ENCODE peak calls at places on chromosomes 5 and 9, in six cellular contexts. B, N, I, F, R and O are unnamed samples.
A peak's percentile ranks its signal among the peaks of the same experiment; 100 is the strongest.

GRCh38 chr9:133189826-133190225 is 19.2 kb downstream of the OBP2B start:
- DNase-seq in N (peak; percentile 56), F (no peak), I (no peak), R (no peak), B (no peak), O (no peak)

GRCh38 chr5:116576043-116576713 is 1.6 kb upstream of the SEMA6A start:
- DNase-seq in N (peak; percentile 85), I (peak; percentile 68), R (no peak), F (peak; percentile 87), B (no peak), O (peak; percentile 67)

GRCh38 chr5:35313296-35313695 is 83.0 kb upstream of the PRLR start:
- DNase-seq in B (no peak), R (no peak), F (no peak), I (no peak), N (no peak), O (peak; percentile 82)

GRCh38 chr5:111227805-111228204 is 3.6 kb downstream of the CAMK4 start:
- DNase-seq in B (no peak), R (no peak), I (no peak), F (no peak), N (peak; percentile 76), O (peak; percentile 15)

GRCh38 chr5:35954175-35954574 is 15.8 kb upstream of the CAPSL start:
- DNase-seq in I (no peak), B (no peak), R (no peak), N (no peak), F (no peak), O (no peak)

GRCh38 chr5:3858524-3858923 is 262.9 kb downstream of the IRX1 start:
- DNase-seq in N (no peak), F (no peak), B (no peak), R (no peak), I (no peak), O (no peak)

GRCh38 chr5:120769291-120769872 is 305.3 kb downstream of the PRR16 start:
- DNase-seq in N (no peak), F (no peak), R (no peak), I (no peak), B (no peak), O (no peak)

GRCh38 chr5:54460181-54460919 is 4.9 kb downstream of the HSPB3 start:
- DNase-seq in R (no peak), F (peak; percentile 26), I (peak; percentile 59), N (no peak), B (peak; percentile 62), O (no peak)

GRCh38 chr5:179164331-179165311 is 104.4 kb downstream of the ZNF354C start:
- DNase-seq in R (no peak), B (peak; percentile 3), N (peak; percentile 67), F (no peak), I (no peak), O (no peak)

GRCh38 chr9:133127340-133127981 is 6.4 kb upstream of the RALGDS start:
- DNase-seq in R (no peak), F (no peak), B (peak; percentile 94), I (peak; percentile 72), N (no peak), O (peak; percentile 63)

GRCh38 chr5:107391787-107392186 is 278.9 kb downstream of the EFNA5 start:
- DNase-seq in N (no peak), F (no peak), I (no peak), R (no peak), B (no peak), O (no peak)

GRCh38 chr9:1837453-1838084 is 177.6 kb upstream of the SMARCA2 start:
- DNase-seq in F (peak; percentile 17), R (no peak), B (no peak), N (no peak), I (no peak), O (peak; percentile 11)

GRCh38 chr9:131238402-131239021 is 37.8 kb downstream of the FAM78A start:
- DNase-seq in R (no peak), F (peak; percentile 93), B (no peak), N (peak; percentile 86), I (peak; percentile 81), O (no peak)

GRCh38 chr5:82272957-82273356 is 5.2 kb downstream of the RPS23 start:
- DNase-seq in R (no peak), B (peak; percentile 44), I (no peak), N (peak; percentile 79), F (no peak), O (no peak)

GRCh38 chr5:135206862-135207261 is 172.8 kb upstream of the PITX1 start:
- DNase-seq in R (no peak), I (no peak), B (no peak), N (no peak), F (no peak), O (no peak)

GRCh38 chr9:79632060-79632459 is 60.3 kb downstream of the TLE4 start:
- DNase-seq in B (no peak), I (no peak), N (no peak), F (no peak), R (no peak), O (no peak)

GRCh38 chr9:136058801-136059302 is 36.2 kb downstream of the NACC2 start:
- DNase-seq in R (no peak), F (no peak), N (no peak), B (peak; percentile 8), I (no peak), O (no peak)

GRCh38 chr9:125570246-125570645 is 136.8 kb downstream of the MAPKAP1 start:
- DNase-seq in N (no peak), I (no peak), R (no peak), F (no peak), B (no peak), O (no peak)

GRCh38 chr5:165502893-165503696 is 1997.7 kb downstream of the MAT2B start:
- DNase-seq in B (no peak), I (no peak), R (no peak), N (no peak), F (no peak), O (no peak)

GRCh38 chr5:44665101-44665701 is 143.5 kb upstream of the MRPS30 start:
- DNase-seq in B (peak; percentile 34), R (no peak), F (no peak), I (no peak), N (peak; percentile 66), O (peak; percentile 34)

GRCh38 chr9:134637241-134637640 is 4.4 kb upstream of the COL5A1 start:
- DNase-seq in N (peak; percentile 66), F (no peak), R (no peak), B (no peak), I (peak; percentile 6), O (no peak)

GRCh38 chr9:1231998-1232919 is 182.1 kb downstream of the DMRT2 start:
- DNase-seq in R (peak; percentile 52), I (peak; percentile 68), N (no peak), F (no peak), B (peak; percentile 61), O (peak; percentile 54)

GRCh38 chr9:106233116-106233515 is 538.8 kb downstream of the TMEM38B start:
- DNase-seq in R (no peak), F (no peak), I (no peak), N (no peak), B (no peak), O (no peak)

GRCh38 chr9:135602789-135603481 is 36.4 kb downstream of the GLT6D1 start:
- DNase-seq in B (no peak), R (no peak), N (peak; percentile 59), F (peak; percentile 45), I (no peak), O (no peak)

GRCh38 chr9:131739988-131740648 is at the start of gene RAPGEF1:
- DNase-seq in N (peak; percentile 97), I (peak; percentile 79), B (peak; percentile 59), R (no peak), F (peak; percentile 76), O (no peak)

GRCh38 chr9:71619926-71620325 is 148.4 kb downstream of the CEMIP2 start:
- DNase-seq in I (no peak), F (no peak), N (no peak), B (no peak), R (no peak), O (no peak)

DNA sequence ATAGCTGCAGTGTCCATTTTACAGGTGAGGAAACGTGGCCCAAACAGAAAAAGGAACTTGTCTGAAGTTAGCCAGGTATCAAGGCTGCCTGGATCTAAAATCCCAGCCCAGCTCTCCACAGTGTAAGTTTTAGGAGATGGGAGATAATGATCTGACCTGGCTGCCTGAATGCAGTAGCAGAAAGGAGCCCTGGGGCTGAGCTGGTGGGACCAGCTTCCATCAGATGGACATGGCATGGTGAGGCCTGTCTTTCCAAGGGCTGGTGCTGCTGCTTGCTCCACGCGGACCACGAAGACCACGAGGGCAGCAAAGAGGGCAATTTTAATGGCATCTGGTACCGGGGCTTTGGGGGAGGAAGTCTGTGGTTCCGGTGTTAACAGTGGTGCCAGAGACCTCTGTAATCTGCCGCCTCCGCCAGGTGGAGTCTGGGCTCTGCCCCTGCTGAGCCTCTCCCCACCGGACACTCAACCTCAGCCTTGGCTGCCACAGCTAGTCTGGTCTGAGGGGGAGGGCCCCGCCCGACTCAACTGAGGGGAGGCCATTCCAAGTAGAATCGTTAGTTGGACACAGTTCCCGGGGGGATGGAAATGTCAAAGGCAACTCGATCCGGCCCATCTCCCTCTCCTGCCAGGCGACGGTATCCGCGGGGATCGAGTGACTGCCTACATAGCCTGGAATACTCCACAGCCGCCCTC is 650 bp downstream of the MYORG start:
- DNase-seq in I (peak; percentile 66), B (peak; percentile 90), N (peak; percentile 91), R (no peak), F (peak; percentile 44), O (no peak)
- TF ChIP-seq CTCF in I (no peak), B (peak; percentile 47), N (no peak), R (no peak), F (peak; percentile 7), O (peak; percentile 44)

GRCh38 chr5:16934123-16934522 is 2.0 kb downstream of the MYO10 start:
- DNase-seq in I (peak; percentile 37), F (peak; percentile 77), R (peak; percentile 38), B (no peak), N (peak; percentile 80), O (no peak)

GRCh38 chr5:16937023-16937379 is 913 bp upstream of the MYO10 start:
- DNase-seq in F (no peak), R (no peak), N (peak; percentile 41), B (no peak), I (no peak), O (peak; percentile 83)

GRCh38 chr5:16934669-16935068 is 1.4 kb downstream of the MYO10 start:
- DNase-seq in F (peak; percentile 24), I (no peak), R (no peak), B (no peak), N (no peak), O (peak; percentile 39)

GRCh38 chr5:16936150-16937022 is at the start of gene MYO10:
- DNase-seq in N (peak; percentile 91), I (peak; percentile 76), R (peak; percentile 44), F (peak; percentile 91), B (peak; percentile 62), O (peak; percentile 48)

GRCh38 chr5:16935271-16936149 is 578 bp downstream of the MYO10 start:
- DNase-seq in F (peak; percentile 63), B (peak; percentile 24), I (peak; percentile 54), N (peak; percentile 79), R (no peak), O (peak; percentile 62)
- H3K27ac ChIP-seq in F (no peak overlapping the region), B (peak overlapping the region; percentile 76), I (peak overlapping the region; percentile 52), N (peak overlapping the region; percentile 80), R (peak overlapping the region; percentile 68), O (peak overlapping the region; percentile 98)

GRCh38 chr9:35698231-35698630 is 8.5 kb upstream of the TPM2 start:
- DNase-seq in N (peak; percentile 53), I (peak; percentile 22), F (no peak), R (no peak), B (no peak), O (no peak)
- TF ChIP-seq CTCF in N (no peak), I (no peak), F (no peak), R (no peak), B (no peak), O (no peak)

GRCh38 chr5:171444582-171444981 is 25.1 kb downstream of the FGF18 start:
- DNase-seq in I (no peak), R (no peak), B (no peak), N (no peak), F (no peak), O (peak; percentile 36)
- H3K27ac ChIP-seq in I (no peak overlapping the region), R (no peak overlapping the region), B (no peak overlapping the region), N (no peak overlapping the region), F (no peak overlapping the region), O (no peak overlapping the region)